ENCODE peak calls at places on chromosomes 1 and 21, in six cellular contexts. P is suprapubic skin, E is Panc1, F is HCT116, G is esophagus muscularis mucosa, S is sigmoid colon. K is an unnamed sample. For H3K4me1, the result is how much of the 10 kb centered on the place peaks cover.

GRCh38 chr1:175804556-175804955 is 61.2 kb upstream of the TNR start:
- DNase-seq in P (no peak), E (no peak), F (no peak), G (no peak), S (no peak), K (no peak)

GRCh38 chr1:23196627-23197328 is 20.5 kb downstream of the HTR1D start:
- DNase-seq in P (no peak), E (peak), F (peak), G (no peak), S (no peak), K (no peak)

GRCh38 chr21:42146251-42146805 is 72.6 kb upstream of the ABCG1 start:
- DNase-seq in P (no peak), E (no peak), F (no peak), G (no peak), S (no peak), K (peak)

GRCh38 chr21:44925027-44925755 is 4.5 kb upstream of the ITGB2 start:
- DNase-seq in P (no peak), E (no peak), F (no peak), G (no peak), S (no peak), K (peak)

GRCh38 chr1:245715970-245716369 is 561.2 kb downstream of the KIF26B start:
- DNase-seq in P (no peak), E (peak), F (peak), G (no peak), S (no peak), K (no peak)

GRCh38 chr21:41752231-41752681 is 14.6 kb downstream of the RIPK4 start:
- DNase-seq in P (no peak), E (no peak), F (no peak), G (no peak), S (no peak), K (no peak)

GRCh38 chr1:53370369-53370961 is 42.6 kb upstream of the LRP8 start:
- DNase-seq in P (peak), E (no peak), F (no peak), G (peak), S (no peak), K (peak)

GRCh38 chr1:10204003-10204642 is 6.2 kb upstream of the KIF1B start:
- DNase-seq in P (peak), E (no peak), F (no peak), G (no peak), S (no peak), K (no peak)

GRCh38 chr1:216740334-216740733 is 17.1 kb upstream of the ESRRG start:
- DNase-seq in P (no peak), E (no peak), F (no peak), G (no peak), S (no peak), K (no peak)

GRCh38 chr1:105023719-105024118 is 1274.0 kb downstream of the AMY1C start:
- DNase-seq in P (no peak), E (no peak), F (no peak), G (no peak), S (no peak), K (no peak)

GRCh38 chr1:84613026-84613425 is 38.8 kb upstream of the CTBS start:
- DNase-seq in P (no peak), E (no peak), F (no peak), G (peak), S (no peak), K (no peak)

GRCh38 chr1:8706995-8707396 is 110.4 kb downstream of the RERE start:
- DNase-seq in P (no peak), E (no peak), F (no peak), G (no peak), S (no peak), K (no peak)

GRCh38 chr1:243903904-243904303 is 53.9 kb upstream of the AKT3 start:
- DNase-seq in P (no peak), E (no peak), F (no peak), G (no peak), S (no peak), K (no peak)

GRCh38 chr1:75126611-75127101 is 7.5 kb upstream of the LHX8 start:
- DNase-seq in P (no peak), E (no peak), F (no peak), G (no peak), S (no peak), K (no peak)

GRCh38 chr1:26190373-26190987 is at the start of gene CATSPER4:
- DNase-seq in P (no peak), E (no peak), F (no peak), G (no peak), S (no peak), K (no peak)

GRCh38 chr1:6652986-6653385 is 28.3 kb downstream of the THAP3 start:
- DNase-seq in P (no peak), E (no peak), F (no peak), G (no peak), S (no peak), K (peak)

GRCh38 chr1:53807916-53808315 is 30.2 kb downstream of the NDC1 start:
- DNase-seq in P (no peak), E (no peak), F (no peak), G (no peak), S (no peak), K (no peak)

GRCh38 chr1:6475381-6476133 is 9.6 kb upstream of the TNFRSF25 start:
- DNase-seq in P (no peak), E (no peak), F (no peak), G (no peak), S (no peak), K (peak)

GRCh38 chr1:212688338-212689047 is 11.1 kb downstream of the BATF3 start:
- DNase-seq in P (peak), E (no peak), F (no peak), G (no peak), S (no peak), K (no peak)

GRCh38 chr1:58035523-58035922 is 511.0 kb downstream of the OMA1 start:
- DNase-seq in P (no peak), E (no peak), F (no peak), G (no peak), S (no peak), K (no peak)

GRCh38 chr1:3775498-3776230 is 3.1 kb downstream of the SMIM1 start:
- DNase-seq in P (peak), E (peak), F (peak), G (no peak), S (no peak), K (peak)

GRCh38 chr1:35577071-35577998 is 4.2 kb downstream of the TFAP2E start:
- DNase-seq in P (no peak), E (no peak), F (no peak), G (no peak), S (no peak), K (peak)

GRCh38 chr1:22288593-22289241 is 145.8 kb upstream of the WNT4 start:
- DNase-seq in P (peak), E (no peak), F (no peak), G (no peak), S (no peak), K (no peak)

GRCh38 chr1:7641587-7642417 is 129.3 kb upstream of the VAMP3 start:
- DNase-seq in P (no peak), E (no peak), F (no peak), G (no peak), S (no peak), K (peak)

GRCh38 chr1:245837741-245838140 is 669.3 kb downstream of the SMYD3 start:
- DNase-seq in P (no peak), E (no peak), F (no peak), G (no peak), S (no peak), K (no peak)

GRCh38 chr21:40054403-40054802 is 187.2 kb downstream of the PCP4 start:
- DNase-seq in P (no peak), E (no peak), F (no peak), G (no peak), S (peak), K (no peak)

GRCh38 chr1:1122078-1122811 is 6.4 kb upstream of the C1orf159 start:
- DNase-seq in P (peak), E (peak), F (peak), G (peak), S (peak), K (peak)

GRCh38 chr1:20073247-20073646 is 3.3 kb downstream of the PLA2G5 start:
- DNase-seq in P (no peak), E (no peak), F (no peak), G (peak), S (peak), K (no peak)

GRCh38 chr1:231844986-231845502 is 218.5 kb downstream of the DISC1 start:
- DNase-seq in P (peak), E (no peak), F (no peak), G (no peak), S (no peak), K (no peak)

GRCh38 chr1:57340361-57341192 is 83.3 kb downstream of the DAB1 start:
- DNase-seq in P (no peak), E (no peak), F (no peak), G (no peak), S (no peak), K (no peak)

GRCh38 chr1:1755852-1756251 is 22.4 kb downstream of the NADK start:
- DNase-seq in P (no peak), E (no peak), F (no peak), G (no peak), S (no peak), K (peak)

GRCh38 chr1:94599090-94599813 is 57.7 kb upstream of the F3 start:
- DNase-seq in P (no peak), E (no peak), F (no peak), G (peak), S (no peak), K (no peak)

GRCh38 chr1:17669866-17670451 is 85.2 kb upstream of the ACTL8 start:
- DNase-seq in P (no peak), E (no peak), F (no peak), G (no peak), S (no peak), K (no peak)

GRCh38 chr21:34004013-34004938 is 69.1 kb upstream of the MRPS6 start:
- DNase-seq in P (no peak), E (no peak), F (no peak), G (no peak), S (peak), K (no peak)

GRCh38 chr1:23249785-23250184 is 32.5 kb upstream of the HTR1D start:
- DNase-seq in P (no peak), E (no peak), F (no peak), G (no peak), S (no peak), K (no peak)

GRCh38 chr1:76218888-76219588 is 144.5 kb downstream of the ST6GALNAC3 start:
- DNase-seq in P (no peak), E (no peak), F (no peak), G (no peak), S (no peak), K (no peak)

GRCh38 chr1:159924025-159924790 is 1.1 kb downstream of the TAGLN2 start:
- DNase-seq in P (peak), E (no peak), F (peak), G (peak), S (peak), K (peak)

GRCh38 chr21:14057313-14057712 is 153.4 kb downstream of the LIPI start:
- DNase-seq in P (no peak), E (no peak), F (no peak), G (no peak), S (no peak), K (peak)

GRCh38 chr1:234977891-234978396 is 150.7 kb downstream of the TOMM20 start:
- DNase-seq in P (peak), E (no peak), F (no peak), G (no peak), S (peak), K (no peak)

GRCh38 chr1:234979316-234980223 is 149.1 kb downstream of the TOMM20 start:
- DNase-seq in P (peak), E (no peak), F (no peak), G (no peak), S (peak), K (no peak)

GRCh38 chr1:234980224-234980656 is 148.4 kb downstream of the TOMM20 start:
- DNase-seq in P (no peak), E (no peak), F (no peak), G (no peak), S (no peak), K (no peak)

GRCh38 chr1:234976880-234977680 is 151.6 kb downstream of the TOMM20 start:
- DNase-seq in P (peak), E (no peak), F (no peak), G (no peak), S (peak), K (no peak)

GRCh38 chr1:234978397-234979291 is 150.0 kb downstream of the TOMM20 start:
- DNase-seq in P (no peak), E (no peak), F (peak), G (no peak), S (peak), K (peak)
- H3K4me1 ChIP-seq in P (half or more), E (half or more), F (half or more), G (half or more), S (half or more), K (half or more)

GRCh38 chr1:40454873-40455272 is 4.6 kb downstream of the ZFP69B start:
- DNase-seq in P (no peak), E (no peak), F (no peak), G (no peak), S (no peak), K (no peak)

GRCh38 chr1:40451238-40451585 is 936 bp downstream of the ZFP69B start:
- DNase-seq in P (no peak), E (no peak), F (no peak), G (no peak), S (no peak), K (no peak)

GRCh38 chr1:40449684-40450490 is at the start of gene ZFP69B:
- DNase-seq in P (peak), E (peak), F (no peak), G (peak), S (peak), K (peak)

GRCh38 chr1:40450491-40451237 is 388 bp downstream of the ZFP69B start:
- DNase-seq in P (no peak), E (peak), F (no peak), G (no peak), S (no peak), K (peak)
- TF ChIP-seq POLR2AphosphoS5 in P (no peak), E (no peak), F (no peak), G (no peak), S (no peak), K (peak)

GRCh38 chr1:230747139-230747730 is at the start of gene CAPN9:
- DNase-seq in P (peak), E (no peak), F (no peak), G (no peak), S (no peak), K (no peak)
- H3K4me1 ChIP-seq in P (under half), E (under half), F (under half), G (under half), S (under half), K (under half)

DNA sequence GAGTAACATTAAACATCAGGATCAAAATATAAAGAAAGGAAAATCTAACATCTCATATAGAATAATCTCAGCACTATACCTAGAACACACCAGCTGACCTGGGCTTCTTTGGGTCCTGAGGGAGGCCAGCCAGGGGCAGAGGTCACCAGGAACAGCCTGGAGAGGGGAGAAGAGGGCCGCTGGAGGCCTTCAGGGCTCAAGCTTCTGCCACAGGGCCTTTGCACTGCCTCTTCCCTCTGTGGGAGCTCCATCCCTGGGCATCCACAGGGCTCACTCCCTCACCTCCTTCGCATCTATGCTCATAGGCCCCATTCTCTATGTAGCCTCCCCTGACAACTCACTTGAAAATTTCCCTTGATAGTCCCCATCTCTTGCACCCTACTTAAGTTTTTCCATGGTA is 73.9 kb downstream of the HIVEP3 start:
- DNase-seq in P (no peak), E (no peak), F (no peak), G (no peak), S (no peak), K (no peak)
- TF ChIP-seq POLR2AphosphoS5 in P (no peak), E (no peak), F (no peak), G (no peak), S (no peak), K (no peak)

K was measured in spleen.